ENCODE peak calls at places on chromosome 22, in eight cellular contexts. B, I, N, W, M, H, J and F are unnamed samples. For H3K9me3, the result is how much of the 10 kb centered on the place peaks cover.

GRCh38 chr22:40024201-40025061 is 29.7 kb downstream of the FAM83F start:
- DNase-seq in B (peak), I (peak), N (peak), W (no peak), M (peak), H (peak), J (peak), F (peak)

GRCh38 chr22:40960137-40960536 is 9.0 kb downstream of the RBX1 start:
- DNase-seq in B (no peak), I (no peak), N (no peak), W (no peak), M (no peak), H (no peak), J (no peak), F (no peak)

GRCh38 chr22:26797910-26798309 is 140.5 kb downstream of the MIAT start:
- DNase-seq in B (no peak), I (peak), N (no peak), W (no peak), M (no peak), H (no peak), J (no peak), F (no peak)

GRCh38 chr22:26770624-26771023 is 113.2 kb downstream of the MIAT start:
- DNase-seq in B (no peak), I (no peak), N (no peak), W (no peak), M (no peak), H (peak), J (no peak), F (no peak)

GRCh38 chr22:40525250-40525884 is 111.2 kb downstream of the MRTFA start:
- DNase-seq in B (peak), I (peak), N (no peak), W (no peak), M (peak), H (no peak), J (no peak), F (peak)

GRCh38 chr22:37329239-37330140 is 47.2 kb downstream of the CYTH4 start:
- DNase-seq in B (no peak), I (peak), N (peak), W (no peak), M (no peak), H (peak), J (no peak), F (no peak)

GRCh38 chr22:17140826-17141771 is 18.0 kb downstream of the HDHD5 start:
- DNase-seq in B (no peak), I (no peak), N (no peak), W (no peak), M (no peak), H (no peak), J (no peak), F (no peak)

GRCh38 chr22:18070556-18071306 is 7.1 kb upstream of the PEX26 start:
- DNase-seq in B (no peak), I (no peak), N (no peak), W (no peak), M (no peak), H (no peak), J (no peak), F (no peak)

GRCh38 chr22:37492428-37493344 is 6.5 kb upstream of the MFNG start:
- DNase-seq in B (no peak), I (peak), N (peak), W (no peak), M (peak), H (peak), J (no peak), F (peak)

GRCh38 chr22:25754527-25755202 is 12.7 kb downstream of the MYO18B start:
- DNase-seq in B (peak), I (no peak), N (no peak), W (no peak), M (no peak), H (peak), J (no peak), F (no peak)

GRCh38 chr22:17767236-17768065 is 6.8 kb downstream of the BID start:
- DNase-seq in B (no peak), I (no peak), N (no peak), W (no peak), M (peak), H (no peak), J (no peak), F (no peak)

GRCh38 chr22:37242395-37242918 is 1.6 kb downstream of the RAC2 start:
- DNase-seq in B (peak), I (no peak), N (no peak), W (peak), M (peak), H (no peak), J (no peak), F (peak)

GRCh38 chr22:38455530-38456271 is 702 bp upstream of the KCNJ4 start:
- DNase-seq in B (peak), I (peak), N (no peak), W (no peak), M (no peak), H (no peak), J (no peak), F (no peak)

GRCh38 chr22:25564979-25565677 is 653 bp downstream of the GRK3 start:
- DNase-seq in B (peak), I (peak), N (no peak), W (no peak), M (no peak), H (no peak), J (no peak), F (peak)

GRCh38 chr22:36211237-36211881 is 9.8 kb upstream of the APOL4 start:
- DNase-seq in B (no peak), I (no peak), N (no peak), W (no peak), M (no peak), H (peak), J (no peak), F (no peak)

GRCh38 chr22:37228106-37229011 is 15.7 kb downstream of the RAC2 start:
- DNase-seq in B (peak), I (no peak), N (peak), W (no peak), M (peak), H (peak), J (no peak), F (no peak)

GRCh38 chr22:29377979-29378378 is 10.4 kb downstream of the AP1B1 start:
- DNase-seq in B (no peak), I (no peak), N (peak), W (no peak), M (no peak), H (no peak), J (no peak), F (peak)

GRCh38 chr22:24407278-24407665 is 20.1 kb upstream of the ADORA2A start:
- DNase-seq in B (peak), I (no peak), N (no peak), W (no peak), M (no peak), H (no peak), J (no peak), F (no peak)

GRCh38 chr22:39367040-39367439 is 17.2 kb downstream of the SYNGR1 start:
- DNase-seq in B (no peak), I (no peak), N (no peak), W (no peak), M (no peak), H (no peak), J (no peak), F (no peak)

GRCh38 chr22:42922374-42923177 is 65.5 kb upstream of the ARFGAP3 start:
- DNase-seq in B (no peak), I (no peak), N (peak), W (no peak), M (no peak), H (no peak), J (no peak), F (peak)

GRCh38 chr22:26226538-26227297 is 57.5 kb downstream of the SEZ6L start:
- DNase-seq in B (no peak), I (no peak), N (no peak), W (no peak), M (no peak), H (no peak), J (no peak), F (no peak)

GRCh38 chr22:41338614-41339212 is 37.4 kb downstream of the ZC3H7B start:
- DNase-seq in B (no peak), I (no peak), N (no peak), W (no peak), M (no peak), H (no peak), J (no peak), F (no peak)

GRCh38 chr22:43293661-43294392 is 49.3 kb downstream of the SCUBE1 start:
- DNase-seq in B (no peak), I (peak), N (peak), W (no peak), M (no peak), H (no peak), J (peak), F (peak)

GRCh38 chr22:37758698-37759097 is 49.0 kb upstream of the GCAT start:
- DNase-seq in B (no peak), I (no peak), N (no peak), W (no peak), M (no peak), H (no peak), J (no peak), F (no peak)

GRCh38 chr22:41976961-41977566 is 7.8 kb downstream of the SEPTIN3 start:
- DNase-seq in B (peak), I (peak), N (no peak), W (no peak), M (no peak), H (no peak), J (no peak), F (no peak)

GRCh38 chr22:37281646-37282384 is 493 bp upstream of the CYTH4 start:
- DNase-seq in B (no peak), I (no peak), N (no peak), W (no peak), M (no peak), H (no peak), J (no peak), F (no peak)

GRCh38 chr22:39985383-39986045 is 9.2 kb upstream of the FAM83F start:
- DNase-seq in B (no peak), I (no peak), N (no peak), W (no peak), M (peak), H (no peak), J (no peak), F (no peak)

GRCh38 chr22:40215266-40215665 is 37.5 kb downstream of the TNRC6B start:
- DNase-seq in B (peak), I (no peak), N (no peak), W (no peak), M (no peak), H (no peak), J (no peak), F (peak)

GRCh38 chr22:42814616-42815015 is 42.5 kb downstream of the ARFGAP3 start:
- DNase-seq in B (no peak), I (no peak), N (no peak), W (no peak), M (no peak), H (no peak), J (no peak), F (no peak)

GRCh38 chr22:26328221-26328620 is 100.8 kb upstream of the ASPHD2 start:
- DNase-seq in B (no peak), I (no peak), N (no peak), W (no peak), M (no peak), H (no peak), J (no peak), F (no peak)

GRCh38 chr22:37661160-37661924 is 2.8 kb downstream of the PDXP start:
- DNase-seq in B (no peak), I (peak), N (no peak), W (no peak), M (no peak), H (peak), J (no peak), F (no peak)

GRCh38 chr22:19731361-19731725 is 8.0 kb downstream of the GP1BB start:
- DNase-seq in B (peak), I (no peak), N (no peak), W (no peak), M (no peak), H (no peak), J (no peak), F (no peak)

GRCh38 chr22:19734163-19734562 is 10.8 kb downstream of the GP1BB start:
- DNase-seq in B (no peak), I (no peak), N (no peak), W (no peak), M (no peak), H (no peak), J (no peak), F (no peak)

GRCh38 chr22:19731736-19732135 is 8.4 kb downstream of the GP1BB start:
- DNase-seq in B (no peak), I (no peak), N (no peak), W (no peak), M (no peak), H (no peak), J (no peak), F (no peak)

GRCh38 chr22:19733755-19734154 is 10.4 kb downstream of the GP1BB start:
- DNase-seq in B (no peak), I (no peak), N (no peak), W (no peak), M (no peak), H (no peak), J (no peak), F (no peak)

GRCh38 chr22:19732403-19733113 is 9.2 kb downstream of the GP1BB start:
- DNase-seq in B (no peak), I (no peak), N (no peak), W (no peak), M (no peak), H (no peak), J (no peak), F (no peak)
- H3K9me3 ChIP-seq in B (under half), I (under half), N (under half), W (under half), M (under half), H (under half), J (under half), F (under half)

GRCh38 chr22:45493286-45493771 is 9.4 kb upstream of the FBLN1 start:
- DNase-seq in B (peak), I (no peak), N (no peak), W (no peak), M (no peak), H (peak), J (no peak), F (peak)
- H3K9me3 ChIP-seq in B (under half), I (under half), N (under half), W (under half), M (under half), H (under half), J (under half), F (under half)

GRCh38 chr22:49290711-49291110 is 537.0 kb downstream of the BRD1 start:
- DNase-seq in B (no peak), I (no peak), N (no peak), W (no peak), M (no peak), H (no peak), J (peak), F (no peak)
- H3K9me3 ChIP-seq in B (under half), I (under half), N (under half), W (under half), M (under half), H (under half), J (under half), F (under half)

GRCh38 chr22:20863356-20863755 is 4.5 kb downstream of the SNAP29 start:
- DNase-seq in B (no peak), I (no peak), N (no peak), W (no peak), M (no peak), H (no peak), J (no peak), F (no peak)
- H3K9me3 ChIP-seq in B (under half), I (under half), N (under half), W (under half), M (under half), H (under half), J (under half), F (under half)

DNA sequence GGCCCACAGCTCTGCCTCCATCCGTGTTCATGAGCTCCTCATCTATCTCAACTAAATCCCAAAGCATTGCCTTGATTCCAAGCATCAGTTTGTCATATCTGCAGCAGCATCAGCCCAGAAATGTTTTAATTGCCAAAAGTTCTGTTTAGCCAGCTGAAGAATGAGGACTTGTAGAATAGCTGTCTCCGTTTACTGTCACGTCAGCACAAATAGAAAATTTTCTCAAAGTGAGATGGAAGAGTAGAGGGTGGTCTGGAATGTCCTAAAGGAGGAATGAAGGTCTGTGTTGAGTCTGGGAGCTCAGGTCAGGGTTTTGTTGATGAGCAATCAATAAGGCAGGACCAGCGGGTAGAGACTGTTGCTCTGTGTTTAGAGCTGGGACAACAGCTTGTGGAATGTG is 134.9 kb upstream of the ISX start:
- DNase-seq in B (no peak), I (no peak), N (no peak), W (no peak), M (no peak), H (no peak), J (no peak), F (no peak)
- H3K9me3 ChIP-seq in B (under half), I (under half), N (under half), W (under half), M (under half), H (under half), J (under half), F (under half)

GRCh38 chr22:22454997-22455396 is 53.5 kb downstream of the ZNF280B start:
- DNase-seq in B (no peak), I (no peak), N (no peak), W (no peak), M (no peak), H (no peak), J (no peak), F (no peak)
- H3K9me3 ChIP-seq in B (under half), I (under half), N (under half), W (under half), M (under half), H (under half), J (under half), F (under half)

GRCh38 chr22:47394504-47395440 is 632.3 kb downstream of the TBC1D22A start:
- DNase-seq in B (no peak), I (no peak), N (no peak), W (no peak), M (no peak), H (no peak), J (no peak), F (no peak)
- H3K9me3 ChIP-seq in B (under half), I (under half), N (under half), W (under half), M (under half), H (under half), J (under half), F (under half)

DNA sequence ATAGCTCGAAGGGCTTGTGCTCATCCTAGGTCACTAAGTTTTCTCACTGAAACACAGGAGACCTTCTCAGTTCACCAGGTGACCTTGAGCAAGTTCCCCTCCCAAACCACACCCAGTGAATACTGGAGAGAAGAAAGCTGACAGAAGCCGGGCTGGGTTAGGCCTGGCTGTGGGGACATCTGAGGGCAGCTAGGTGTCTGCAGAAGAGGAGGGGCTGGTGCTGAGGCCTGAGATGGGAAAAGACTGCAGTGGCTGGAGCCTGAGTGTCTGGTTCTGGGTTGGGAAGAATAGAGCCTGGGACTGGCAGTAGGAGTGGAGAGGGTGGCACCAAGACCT is 602 bp upstream of the INPP5J start:
- DNase-seq in B (no peak), I (no peak), N (peak), W (no peak), M (no peak), H (no peak), J (no peak), F (no peak)
- H3K9me3 ChIP-seq in B (under half), I (under half), N (under half), W (under half), M (under half), H (under half), J (under half), F (under half)